ENCODE peak calls at places on chromosome 11, in four cellular contexts. D is ovary, P is Panc1, V is tibial artery. Z is an unnamed sample. For H3K4me1, the result is how much of the 10 kb centered on the place peaks cover.

GRCh38 chr11:64229090-64229958 is 1.0 kb upstream of the DNAJC4 start:
- DNase-seq in D (peak), P (no peak), V (no peak), Z (no peak)

GRCh38 chr11:72787262-72788104 is 6.4 kb downstream of the STARD10 start:
- DNase-seq in D (peak), P (no peak), V (no peak), Z (no peak)

GRCh38 chr11:57213282-57214086 is 23.6 kb downstream of the APLNR start:
- DNase-seq in D (no peak), P (no peak), V (no peak), Z (no peak)

GRCh38 chr11:33737362-33737821 is 1.2 kb upstream of the CD59 start:
- DNase-seq in D (no peak), P (no peak), V (no peak), Z (no peak)

GRCh38 chr11:63683133-63683991 is 2.1 kb downstream of the RTN3 start:
- DNase-seq in D (no peak), P (no peak), V (no peak), Z (no peak)

GRCh38 chr11:131618203-131618602 is 247.8 kb downstream of the NTM start:
- DNase-seq in D (no peak), P (no peak), V (no peak), Z (no peak)

GRCh38 chr11:73478737-73479347 is 102.6 kb downstream of the RELT start:
- DNase-seq in D (no peak), P (peak), V (no peak), Z (no peak)

GRCh38 chr11:57288771-57289579 is 35.8 kb downstream of the TNKS1BP1 start:
- DNase-seq in D (no peak), P (no peak), V (no peak), Z (no peak)

GRCh38 chr11:23423656-23424055 is 563.4 kb upstream of the CCDC179 start:
- DNase-seq in D (no peak), P (no peak), V (no peak), Z (no peak)

GRCh38 chr11:132960679-132961078 is 571.6 kb downstream of the OPCML start:
- DNase-seq in D (no peak), P (no peak), V (no peak), Z (no peak)

GRCh38 chr11:69892986-69893555 is 73.9 kb upstream of the FGF3 start:
- DNase-seq in D (no peak), P (no peak), V (no peak), Z (no peak)

GRCh38 chr11:102749101-102749725 is 24.5 kb upstream of the MMP8 start:
- DNase-seq in D (no peak), P (no peak), V (no peak), Z (no peak)

GRCh38 chr11:59746111-59746510 is 9.1 kb upstream of the STX3 start:
- DNase-seq in D (no peak), P (no peak), V (no peak), Z (no peak)

GRCh38 chr11:2303627-2304155 is 1.9 kb downstream of the TSPAN32 start:
- DNase-seq in D (no peak), P (no peak), V (no peak), Z (no peak)

DNA sequence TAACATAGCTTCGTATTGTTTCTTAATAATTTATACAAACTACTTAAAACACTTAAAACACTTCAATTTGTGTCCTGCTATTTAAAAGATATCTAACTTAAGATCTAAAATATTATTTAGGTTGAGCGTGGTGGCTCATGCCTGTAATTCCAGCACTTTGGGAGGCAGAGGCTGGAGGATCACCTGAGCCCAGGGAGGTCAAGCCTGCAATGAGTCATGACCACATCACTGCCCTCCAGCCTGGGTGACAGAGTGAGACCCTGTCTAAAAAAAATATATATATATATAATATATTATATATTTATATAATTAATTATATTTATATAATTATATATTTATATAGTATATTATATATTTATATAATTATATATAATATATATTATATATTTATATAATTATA is 4.2 kb upstream of the CTR9 start:
- DNase-seq in D (no peak), P (no peak), V (no peak), Z (no peak)
- TF ChIP-seq CTCF in D (no peak), P (no peak), V (no peak), Z (no peak)

GRCh38 chr11:115269193-115269592 is 235.0 kb downstream of the CADM1 start:
- DNase-seq in D (no peak), P (no peak), V (no peak), Z (no peak)

GRCh38 chr11:115267228-115267627 is 237.0 kb downstream of the CADM1 start:
- DNase-seq in D (no peak), P (no peak), V (no peak), Z (no peak)

GRCh38 chr11:115264278-115264677 is 239.9 kb downstream of the CADM1 start:
- DNase-seq in D (no peak), P (no peak), V (no peak), Z (no peak)

GRCh38 chr11:115266066-115266465 is 238.1 kb downstream of the CADM1 start:
- DNase-seq in D (no peak), P (no peak), V (no peak), Z (no peak)

GRCh38 chr11:115267871-115268270 is 236.3 kb downstream of the CADM1 start:
- DNase-seq in D (no peak), P (no peak), V (no peak), Z (no peak)
- H3K27ac ChIP-seq in D (no peak), P (no peak), V (no peak), Z (no peak)

GRCh38 chr11:75265851-75266531 is 25.4 kb downstream of the TPBGL start:
- DNase-seq in D (peak), P (no peak), V (no peak), Z (peak)

GRCh38 chr11:75262961-75263852 is 22.6 kb downstream of the TPBGL start:
- DNase-seq in D (peak), P (no peak), V (no peak), Z (no peak)

GRCh38 chr11:75264971-75265370 is 24.4 kb downstream of the TPBGL start:
- DNase-seq in D (peak), P (no peak), V (no peak), Z (peak)

GRCh38 chr11:75263944-75264349 is 23.4 kb downstream of the TPBGL start:
- DNase-seq in D (peak), P (no peak), V (no peak), Z (peak)

GRCh38 chr11:75264356-75264755 is 23.8 kb downstream of the TPBGL start:
- DNase-seq in D (no peak), P (no peak), V (no peak), Z (peak)
- H3K4me1 ChIP-seq in D (under half), P (under half), V (under half), Z (under half)

GRCh38 chr11:119307219-119307618 is 9.7 kb downstream of the MCAM start:
- DNase-seq in D (no peak), P (no peak), V (no peak), Z (no peak)
- TF ChIP-seq CTCF in D (no peak), P (no peak), V (no peak), Z (no peak)

DNA sequence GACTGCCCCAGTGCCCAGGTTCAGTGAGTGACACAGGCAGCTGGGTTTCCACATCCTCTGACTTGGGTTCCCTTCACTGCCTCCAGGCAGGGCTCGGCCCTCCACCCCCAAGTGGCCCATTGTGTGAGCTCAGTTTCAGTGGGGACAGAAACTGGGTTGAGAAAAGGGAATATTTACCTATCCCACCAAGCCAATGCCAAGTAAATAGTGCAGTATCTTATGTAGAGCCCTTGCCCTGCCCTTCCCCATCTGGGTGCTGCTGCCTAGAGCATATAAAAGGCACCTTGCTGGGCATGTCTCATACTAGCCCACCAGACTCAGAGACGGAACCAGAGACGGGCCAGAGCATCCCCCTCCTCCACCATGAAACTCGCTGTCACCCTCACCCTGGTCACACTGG is at the start of gene SCGB1A1:
- DNase-seq in D (no peak), P (no peak), V (no peak), Z (no peak)
- H3K27ac ChIP-seq in D (peak), P (peak), V (peak), Z (peak)

GRCh38 chr11:12219732-12220131 is 109.3 kb downstream of the MICAL2 start:
- DNase-seq in D (no peak), P (no peak), V (no peak), Z (no peak)
- H3K4me1 ChIP-seq in D (under half), P (under half), V (half or more), Z (under half)

Z was measured in gastrocnemius medialis.